ENCODE peak calls at places on chromosomes 6 and 20, in five cellular contexts. O, U, P, A and L are unnamed samples.

GRCh38 chr20:58542411-58543095 is 27.4 kb upstream of the APCDD1L start:
- DNase-seq in P (no peak), O (no peak), U (peak), A (peak), L (no peak)

GRCh38 chr6:75206338-75207210 is 721 bp upstream of the COL12A1 start:
- DNase-seq in A (no peak), U (peak), P (no peak), O (no peak), L (peak)

GRCh38 chr20:31721408-31722332 is 998 bp downstream of the BCL2L1 start:
- DNase-seq in A (no peak), P (no peak), O (no peak), U (peak), L (no peak)

GRCh38 chr6:167676666-167677421 is 149.9 kb upstream of the AFDN start:
- DNase-seq in U (no peak), P (no peak), O (peak), A (no peak), L (no peak)

GRCh38 chr6:133591330-133591729 is 297.6 kb upstream of the TCF21 start:
- DNase-seq in O (no peak), A (no peak), U (no peak), P (no peak), L (no peak)

GRCh38 chr6:45454008-45454911 is 76.5 kb upstream of the SUPT3H start:
- DNase-seq in P (no peak), O (no peak), U (no peak), A (peak), L (no peak)

GRCh38 chr6:22447191-22447590 is 122.2 kb upstream of the HDGFL1 start:
- DNase-seq in A (no peak), O (no peak), P (no peak), U (no peak), L (no peak)

GRCh38 chr6:135819665-135820064 is 31.8 kb upstream of the PDE7B start:
- DNase-seq in A (peak), P (no peak), U (no peak), O (no peak), L (no peak)

GRCh38 chr6:13854716-13855250 is 40.4 kb upstream of the MCUR1 start:
- DNase-seq in O (no peak), A (no peak), P (no peak), U (peak), L (no peak)

GRCh38 chr6:13865132-13865531 is 50.8 kb upstream of the MCUR1 start:
- DNase-seq in A (no peak), P (no peak), O (no peak), U (peak), L (no peak)

GRCh38 chr6:13863699-13864155 is 49.4 kb upstream of the MCUR1 start:
- DNase-seq in P (no peak), O (peak), U (peak), A (peak), L (no peak)

DNA sequence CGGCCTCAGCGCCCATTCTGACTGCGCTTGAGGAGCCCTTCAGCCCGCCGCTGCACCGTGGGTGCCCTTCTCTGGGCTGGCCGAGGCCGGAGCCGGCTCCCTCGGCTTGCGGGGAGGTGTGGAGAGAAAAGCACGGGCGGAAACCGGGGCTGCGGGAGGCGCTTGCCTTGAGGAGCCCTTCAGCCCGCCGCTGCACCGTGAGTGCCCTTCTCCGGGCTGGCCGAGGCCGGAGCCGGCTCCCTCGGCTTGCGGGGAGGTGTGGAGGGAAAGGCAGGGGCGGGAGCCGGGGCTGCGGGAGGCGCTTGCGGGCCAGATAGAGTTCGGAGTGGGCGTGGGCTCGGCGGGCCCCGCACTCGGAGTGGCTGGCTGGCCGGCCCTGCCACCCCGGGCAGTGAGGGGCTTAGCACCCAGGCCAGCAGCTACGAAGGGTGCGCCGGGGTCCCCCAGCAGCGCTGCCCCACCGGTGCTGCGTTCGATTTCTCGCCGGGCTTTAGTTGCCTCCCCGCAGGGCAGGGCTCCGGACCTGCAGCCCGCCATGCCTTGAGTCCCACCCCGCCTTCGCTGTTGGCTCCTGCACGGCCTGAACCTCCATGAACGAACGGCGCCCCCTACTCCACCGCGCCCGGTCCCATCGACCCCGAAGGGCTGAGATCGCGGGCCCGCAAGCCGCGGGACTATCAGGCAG is 45.7 kb upstream of the MCUR1 start:
- DNase-seq in A (no peak), U (peak), O (no peak), P (no peak), L (no peak)
- H3K4me3 ChIP-seq in A (no peak), U (no peak), O (no peak), P (no peak), L (no peak)

GRCh38 chr6:1640476-1640875 is 30.8 kb downstream of the FOXC1 start:
- DNase-seq in U (no peak), P (no peak), O (no peak), A (no peak), L (no peak)
- TF ChIP-seq POLR2A in U (no peak), P (no peak), O (no peak), A (no peak), L (no peak)

DNA sequence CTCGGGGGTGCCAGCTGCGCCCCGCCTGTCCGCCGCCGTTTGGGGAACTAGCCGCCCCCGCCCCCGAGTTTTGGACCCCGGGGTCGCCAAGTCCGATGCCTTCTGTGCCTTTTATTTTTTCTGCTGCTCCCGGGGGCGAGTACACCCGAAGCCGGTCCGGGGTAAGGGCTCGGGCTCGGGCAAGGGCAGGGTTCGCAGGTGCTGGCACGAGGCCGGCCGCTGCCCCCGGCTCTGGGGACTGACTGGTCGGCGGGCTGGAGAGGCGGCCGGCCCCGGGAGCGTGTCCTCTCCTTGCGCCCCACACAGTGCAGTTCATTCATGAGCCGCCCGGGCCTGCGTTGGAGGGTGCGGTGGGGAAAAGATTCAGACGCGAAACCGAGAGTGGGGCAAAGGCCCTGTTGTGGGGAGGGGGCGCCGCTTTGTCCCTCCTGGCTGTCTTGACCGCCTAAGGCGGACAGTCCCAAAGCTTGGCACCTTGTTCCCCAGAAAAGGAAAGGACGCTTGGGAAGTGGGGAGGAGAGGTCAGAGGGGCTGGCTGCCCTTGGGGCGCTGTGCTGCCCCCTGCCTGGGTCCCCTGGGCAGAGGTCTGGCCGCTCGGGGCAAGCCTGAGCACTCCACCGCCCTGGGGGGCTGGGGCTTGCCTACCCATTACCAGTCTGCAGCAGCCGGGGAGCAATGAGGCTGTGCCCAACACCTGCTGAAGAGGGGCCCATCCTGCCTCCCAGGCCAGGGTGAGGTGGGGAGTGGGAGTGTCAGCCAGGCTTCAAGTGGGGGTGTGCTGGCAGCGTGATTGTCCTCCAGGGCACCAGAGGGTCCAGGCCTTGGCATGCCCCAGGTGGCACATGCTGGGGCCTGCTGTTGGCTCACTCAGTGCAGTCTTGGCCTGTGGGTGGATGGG is 915 bp downstream of the TMEM63B start:
- DNase-seq in P (no peak), O (peak), A (peak), U (peak), L (peak)
- TF ChIP-seq CTCF in P (peak), O (peak), A (no peak), U (no peak), L (no peak)

GRCh38 chr20:63176035-63176434 is 39.9 kb downstream of the YTHDF1 start:
- DNase-seq in U (no peak), O (no peak), A (peak), P (no peak), L (no peak)

GRCh38 chr20:63172726-63173125 is 43.2 kb downstream of the YTHDF1 start:
- DNase-seq in P (no peak), A (peak), O (peak), U (no peak), L (no peak)

GRCh38 chr20:63173552-63174191 is 42.3 kb downstream of the YTHDF1 start:
- DNase-seq in O (peak), P (no peak), U (no peak), A (no peak), L (no peak)

GRCh38 chr20:63175031-63175895 is 40.7 kb downstream of the YTHDF1 start:
- DNase-seq in A (no peak), P (no peak), U (no peak), O (no peak), L (no peak)

GRCh38 chr20:63174309-63175030 is 41.5 kb downstream of the YTHDF1 start:
- DNase-seq in A (no peak), U (no peak), O (no peak), P (no peak), L (no peak)
- H3K4me3 ChIP-seq in A (no peak), U (no peak), O (no peak), P (no peak), L (no peak)